ENCODE peak calls at places on chromosomes 16 and 17, in seven cellular contexts. J, C, A, S, H, L and X are unnamed samples.

GRCh38 chr17:77423589-77424451 is 283.1 kb downstream of the SEC14L1 start:
- DNase-seq in J (no peak), C (no peak), A (no peak), S (no peak), H (no peak), L (peak; percentile 97), X (no peak)

GRCh38 chr17:77107506-77108433 is 33.0 kb upstream of the SEC14L1 start:
- DNase-seq in J (no peak), C (no peak), A (no peak), S (no peak), H (peak; percentile 35), L (no peak), X (no peak)

GRCh38 chr16:70460737-70461261 is 6.4 kb downstream of the FCSK start:
- DNase-seq in J (no peak), C (no peak), A (no peak), S (no peak), H (no peak), L (peak; percentile 64), X (no peak)

GRCh38 chr17:36817483-36818048 is 119.7 kb upstream of the LHX1 start:
- DNase-seq in J (no peak), C (no peak), A (no peak), S (no peak), H (no peak), L (no peak), X (no peak)

GRCh38 chr16:21167360-21167759 is 8.9 kb downstream of the LDAF1 start:
- DNase-seq in J (peak; percentile 28), C (no peak), A (no peak), S (peak; percentile 39), H (no peak), L (no peak), X (no peak)

GRCh38 chr16:70706948-70707465 is 21.2 kb upstream of the MTSS2 start:
- DNase-seq in J (no peak), C (no peak), A (no peak), S (peak; percentile 74), H (no peak), L (peak; percentile 76), X (no peak)

GRCh38 chr17:67615011-67615561 is 102.7 kb upstream of the NOL11 start:
- DNase-seq in J (no peak), C (no peak), A (no peak), S (no peak), H (no peak), L (peak; percentile 42), X (no peak)

GRCh38 chr17:73292031-73292531 is 19.7 kb downstream of the CDC42EP4 start:
- DNase-seq in J (peak; percentile 89), C (no peak), A (no peak), S (no peak), H (no peak), L (peak; percentile 74), X (peak; percentile 55)

GRCh38 chr17:81129289-81129688 is 36.0 kb upstream of the PVALEF start:
- DNase-seq in J (no peak), C (peak; percentile 52), A (no peak), S (no peak), H (no peak), L (no peak), X (peak; percentile 33)

GRCh38 chr16:25198021-25198420 is 18.7 kb upstream of the AQP8 start:
- DNase-seq in J (peak; percentile 51), C (no peak), A (peak; percentile 29), S (peak; percentile 25), H (no peak), L (no peak), X (no peak)

GRCh38 chr17:14103821-14104220 is 34.5 kb downstream of the COX10 start:
- DNase-seq in J (no peak), C (no peak), A (no peak), S (no peak), H (no peak), L (no peak), X (no peak)

GRCh38 chr17:46037722-46038255 is 38.7 kb downstream of the STH start:
- DNase-seq in J (no peak), C (no peak), A (no peak), S (no peak), H (no peak), L (no peak), X (no peak)

GRCh38 chr17:64502021-64502420 is 4.1 kb downstream of the DDX5 start:
- DNase-seq in J (no peak), C (no peak), A (no peak), S (no peak), H (no peak), L (no peak), X (no peak)

GRCh38 chr16:72458035-72458434 is 286.1 kb upstream of the PMFBP1 start:
- DNase-seq in J (no peak), C (no peak), A (no peak), S (no peak), H (no peak), L (no peak), X (no peak)

GRCh38 chr17:7716901-7717755 is at the start of gene DNAH2:
- DNase-seq in J (peak; percentile 89), C (peak; percentile 96), A (peak; percentile 60), S (peak; percentile 94), H (peak; percentile 93), L (peak; percentile 81), X (peak; percentile 52)

GRCh38 chr17:47879028-47879585 is 16.9 kb upstream of the SP2 start:
- DNase-seq in J (no peak), C (no peak), A (no peak), S (no peak), H (peak; percentile 46), L (no peak), X (peak; percentile 29)

GRCh38 chr16:16141141-16141540 is 82.2 kb downstream of the ABCC6 start:
- DNase-seq in J (no peak), C (no peak), A (no peak), S (no peak), H (no peak), L (no peak), X (no peak)

GRCh38 chr17:56440391-56440790 is 153.1 kb upstream of the NOG start:
- DNase-seq in J (no peak), C (no peak), A (no peak), S (no peak), H (no peak), L (peak; percentile 10), X (no peak)

GRCh38 chr16:47276522-47276921 is 132.8 kb upstream of the NETO2 start:
- DNase-seq in J (no peak), C (no peak), A (no peak), S (no peak), H (no peak), L (no peak), X (no peak)

GRCh38 chr16:68486671-68487495 is 38.6 kb upstream of the SMPD3 start:
- DNase-seq in J (no peak), C (no peak), A (no peak), S (no peak), H (no peak), L (peak; percentile 12), X (no peak)

GRCh38 chr16:30166202-30166902 is 17.1 kb upstream of the CORO1A start:
- DNase-seq in J (no peak), C (no peak), A (no peak), S (no peak), H (no peak), L (no peak), X (peak; percentile 97)

GRCh38 chr17:81046131-81046769 is 11.3 kb downstream of the BAIAP2 start:
- DNase-seq in J (no peak), C (no peak), A (no peak), S (no peak), H (no peak), L (no peak), X (no peak)

GRCh38 chr17:76993636-76994035 is 125.4 kb downstream of the MGAT5B start:
- DNase-seq in J (no peak), C (no peak), A (no peak), S (no peak), H (no peak), L (no peak), X (no peak)

GRCh38 chr16:27445502-27446175 is 43.7 kb downstream of the IL21R start:
- DNase-seq in J (no peak), C (no peak), A (no peak), S (no peak), H (no peak), L (no peak), X (no peak)
- TF ChIP-seq CTCF in J (no peak), C (no peak), A (no peak), S (no peak), H (peak; percentile 12), L (no peak), X (no peak)

DNA sequence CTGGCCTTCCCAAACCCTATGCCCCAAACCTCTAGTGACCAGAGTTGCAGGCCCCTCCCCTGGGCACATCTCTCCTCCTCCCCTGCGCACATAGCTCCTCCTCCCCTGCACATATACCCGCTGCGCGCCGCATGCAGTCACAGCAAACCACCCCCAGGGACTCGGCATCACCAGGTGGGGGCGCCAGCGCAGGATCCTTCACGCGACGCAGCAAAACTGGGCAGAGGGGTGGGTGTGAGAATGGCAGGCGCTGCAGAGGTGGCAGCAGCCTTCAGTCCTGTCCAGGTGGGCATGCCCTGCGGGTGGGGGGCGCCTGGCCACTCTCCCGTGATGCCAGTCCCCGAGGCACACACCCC is 5.6 kb downstream of the CORO6 start:
- DNase-seq in J (peak; percentile 67), C (peak; percentile 86), A (peak; percentile 80), S (peak; percentile 84), H (peak; percentile 60), L (peak; percentile 86), X (peak; percentile 94)
- TF ChIP-seq MAX in J (peak; percentile 65), C (peak; percentile 78), A (peak; percentile 66), S (peak; percentile 66), H (no peak), L (peak; percentile 73), X (peak; percentile 79)

GRCh38 chr17:2782030-2782429 is 14.2 kb upstream of the RAP1GAP2 start:
- DNase-seq in J (no peak), C (no peak), A (no peak), S (no peak), H (no peak), L (no peak), X (peak; percentile 24)
- TF ChIP-seq CTCF in J (no peak), C (no peak), A (no peak), S (no peak), H (no peak), L (no peak), X (no peak)

GRCh38 chr17:40192961-40193360 is 15.7 kb downstream of the RAPGEFL1 start:
- DNase-seq in J (no peak), C (no peak), A (no peak), S (no peak), H (no peak), L (no peak), X (no peak)

GRCh38 chr17:40191237-40192208 is 14.3 kb downstream of the RAPGEFL1 start:
- DNase-seq in J (peak; percentile 43), C (peak; percentile 84), A (peak; percentile 71), S (peak; percentile 96), H (peak; percentile 85), L (peak; percentile 88), X (peak; percentile 64)

GRCh38 chr17:40198576-40198975 is 20.5 kb upstream of the WIPF2 start:
- DNase-seq in J (no peak), C (no peak), A (no peak), S (no peak), H (no peak), L (no peak), X (no peak)

GRCh38 chr17:40190197-40191021 is 13.1 kb downstream of the RAPGEFL1 start:
- DNase-seq in J (no peak), C (peak; percentile 73), A (peak; percentile 59), S (peak; percentile 87), H (peak; percentile 61), L (peak; percentile 22), X (peak; percentile 32)

DNA sequence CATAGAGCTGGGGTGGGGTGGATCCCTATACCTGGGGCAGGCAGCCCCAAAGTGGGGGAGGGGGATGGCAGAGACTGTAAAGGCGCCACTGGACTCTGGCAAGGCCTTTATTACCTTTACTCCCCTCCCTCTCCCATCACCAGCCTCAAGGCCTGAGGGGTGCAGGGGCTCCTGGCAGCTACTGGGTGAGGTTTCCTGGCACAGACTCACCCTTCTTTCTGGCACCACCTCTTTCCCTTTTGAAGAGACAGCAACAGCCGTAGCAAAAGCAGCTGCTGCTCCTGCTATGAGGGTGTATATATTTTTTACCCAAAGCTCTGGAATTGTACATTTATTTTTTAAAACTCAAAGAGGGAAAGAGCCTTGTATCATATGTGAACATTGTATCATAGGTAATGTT is 17.6 kb downstream of the RAPGEFL1 start:
- DNase-seq in J (no peak), C (no peak), A (no peak), S (no peak), H (no peak), L (no peak), X (no peak)
- TF ChIP-seq MAX in J (no peak), C (no peak), A (no peak), S (no peak), H (no peak), L (no peak), X (no peak)